ENCODE peak calls at places on chromosome 15, in seven cellular contexts. B, X, V, Q, K, D and F are unnamed samples.

GRCh38 chr15:90210593-90210992 is 9.5 kb downstream of the SEMA4B start:
- DNase-seq in K (no peak), V (no peak), B (no peak), D (no peak), X (no peak), Q (no peak), F (no peak)

GRCh38 chr15:89556413-89557262 is 18.6 kb upstream of the TICRR start:
- DNase-seq in Q (peak; percentile 34), X (peak; percentile 16), K (peak; percentile 22), V (peak; percentile 55), B (no peak), D (peak; percentile 73), F (no peak)

GRCh38 chr15:99095626-99096025 is 9.3 kb upstream of the SYNM start:
- DNase-seq in B (no peak), X (no peak), K (no peak), D (no peak), Q (no peak), V (no peak), F (no peak)

GRCh38 chr15:80561500-80561899 is 133.6 kb upstream of the ABHD17C start:
- DNase-seq in D (no peak), V (no peak), Q (no peak), K (no peak), B (no peak), X (no peak), F (no peak)

GRCh38 chr15:55357774-55358173 is 38.8 kb downstream of the PIGB start:
- DNase-seq in X (no peak), Q (no peak), D (no peak), K (no peak), V (peak; percentile 26), B (no peak), F (no peak)

GRCh38 chr15:78345726-78346125 is 5.6 kb downstream of the CRABP1 start:
- DNase-seq in X (no peak), D (no peak), K (no peak), Q (no peak), B (no peak), V (no peak), F (no peak)

GRCh38 chr15:73885954-73886700 is 12.8 kb downstream of the TBC1D21 start:
- DNase-seq in K (no peak), V (no peak), B (no peak), X (no peak), Q (no peak), D (no peak), F (no peak)

GRCh38 chr15:22786868-22787698 is 639 bp downstream of the NIPA1 start:
- DNase-seq in D (peak; percentile 24), B (peak; percentile 32), K (no peak), Q (peak; percentile 4), V (peak; percentile 23), X (peak; percentile 20), F (no peak)

GRCh38 chr15:62325597-62325996 is 160.5 kb upstream of the C2CD4B start:
- DNase-seq in V (no peak), Q (no peak), X (no peak), D (no peak), K (no peak), B (no peak), F (no peak)

GRCh38 chr15:79088426-79089205 is 2.0 kb downstream of the RASGRF1 start:
- DNase-seq in V (no peak), D (no peak), B (no peak), Q (no peak), X (no peak), K (no peak), F (no peak)

GRCh38 chr15:79243723-79244122 is 38.8 kb upstream of the ANKRD34C start:
- DNase-seq in K (no peak), V (no peak), X (no peak), Q (no peak), B (no peak), D (no peak), F (no peak)

GRCh38 chr15:51672100-51672731 is 9.1 kb upstream of the SCG3 start:
- DNase-seq in Q (no peak), B (no peak), K (no peak), V (no peak), D (no peak), X (no peak), F (no peak)